ENCODE peak calls at places on chromosomes 12 and 14, in nine cellular contexts. O, X, L, V, H, R, M, T and N are unnamed samples.

GRCh38 chr12:45725631-45726593 is 3.6 kb upstream of the ARID2 start:
- DNase-seq in T (peak), M (peak), O (peak), R (no peak), X (peak), L (no peak), V (no peak), H (no peak), N (no peak)

GRCh38 chr12:110916295-110916875 is 4.0 kb downstream of the MYL2 start:
- DNase-seq in L (no peak), R (no peak), M (no peak), H (no peak), O (no peak), X (no peak), V (no peak), T (no peak), N (no peak)

GRCh38 chr12:10285919-10286318 is 21.8 kb upstream of the KLRD1 start:
- DNase-seq in O (no peak), L (no peak), M (peak), X (no peak), V (no peak), H (no peak), R (peak), T (no peak), N (no peak)

GRCh38 chr14:54104746-54105145 is 148.1 kb upstream of the BMP4 start:
- DNase-seq in T (no peak), X (no peak), H (no peak), L (no peak), M (no peak), O (no peak), R (no peak), V (no peak), N (no peak)

GRCh38 chr14:32682219-32682618 is 256.5 kb upstream of the NPAS3 start:
- DNase-seq in R (no peak), T (no peak), L (no peak), M (peak), X (peak), O (no peak), V (no peak), H (no peak), N (no peak)

GRCh38 chr14:50947446-50947845 is 3.2 kb upstream of the PYGL start:
- DNase-seq in X (no peak), M (no peak), V (no peak), H (no peak), R (no peak), T (no peak), L (no peak), O (no peak), N (no peak)

GRCh38 chr12:48977290-48978281 is 536 bp upstream of the WNT1 start:
- DNase-seq in T (peak), H (peak), M (peak), V (peak), L (peak), R (peak), O (peak), X (peak), N (no peak)

GRCh38 chr12:54443446-54443845 is 24.4 kb upstream of the ITGA5 start:
- DNase-seq in L (no peak), R (no peak), M (no peak), X (no peak), H (no peak), O (no peak), T (no peak), V (no peak), N (no peak)

GRCh38 chr14:73746540-73747385 is 32.6 kb upstream of the PNMA1 start:
- DNase-seq in V (peak), T (no peak), X (no peak), R (no peak), O (no peak), L (no peak), M (no peak), H (no peak), N (no peak)

GRCh38 chr12:101238806-101239329 is 28.8 kb upstream of the SLC5A8 start:
- DNase-seq in R (no peak), T (no peak), L (no peak), X (no peak), H (no peak), M (no peak), V (no peak), O (no peak), N (no peak)

GRCh38 chr12:103799504-103800251 is 41.4 kb downstream of the NT5DC3 start:
- DNase-seq in X (peak), L (no peak), R (no peak), M (no peak), H (no peak), V (peak), O (no peak), T (no peak), N (no peak)

GRCh38 chr14:29749327-29749726 is 178.3 kb downstream of the PRKD1 start:
- DNase-seq in O (no peak), M (no peak), H (no peak), V (no peak), T (no peak), X (no peak), R (no peak), L (no peak), N (no peak)

GRCh38 chr12:117321572-117321971 is 39.9 kb downstream of the NOS1 start:
- DNase-seq in T (no peak), H (no peak), V (no peak), L (no peak), R (no peak), M (no peak), X (no peak), O (no peak), N (no peak)

GRCh38 chr12:2052861-2053674 is at the start of gene CACNA1C:
- DNase-seq in M (peak), X (peak), L (peak), O (peak), R (no peak), H (no peak), V (peak), T (peak), N (peak)

GRCh38 chr12:49874142-49874897 is 29.4 kb downstream of the FAIM2 start:
- DNase-seq in V (no peak), T (no peak), L (no peak), X (no peak), R (no peak), H (no peak), O (no peak), M (no peak), N (no peak)

GRCh38 chr12:119592232-119592631 is 1.3 kb upstream of the TMEM233 start:
- DNase-seq in V (no peak), L (no peak), O (no peak), H (no peak), X (no peak), R (no peak), T (no peak), M (no peak), N (no peak)

GRCh38 chr14:92922883-92923743 is at the start of gene CHGA:
- DNase-seq in T (peak), V (peak), R (peak), M (peak), H (peak), X (peak), L (peak), O (peak), N (peak)

GRCh38 chr12:1719139-1719538 is 28.3 kb downstream of the ADIPOR2 start:
- DNase-seq in L (no peak), X (no peak), M (no peak), H (no peak), O (no peak), T (no peak), R (no peak), V (no peak), N (no peak)

GRCh38 chr12:49609875-49610154 is 4.4 kb upstream of the FAM186B start:
- DNase-seq in T (no peak), O (no peak), V (no peak), X (no peak), R (no peak), H (no peak), L (no peak), M (no peak), N (no peak)

GRCh38 chr12:117042171-117042809 is 56.9 kb downstream of the TESC start:
- DNase-seq in O (no peak), X (no peak), V (no peak), R (no peak), H (no peak), M (no peak), L (no peak), T (no peak), N (no peak)

GRCh38 chr12:89081709-89082108 is 270.6 kb downstream of the DUSP6 start:
- DNase-seq in L (no peak), R (no peak), H (no peak), V (no peak), M (no peak), X (no peak), O (no peak), T (no peak), N (no peak)

GRCh38 chr12:131197490-131197889 is 243.8 kb downstream of the ADGRD1 start:
- DNase-seq in X (no peak), H (no peak), R (no peak), T (no peak), M (no peak), V (no peak), L (no peak), O (no peak), N (no peak)

GRCh38 chr12:65902504-65902903 is 78.2 kb downstream of the HMGA2 start:
- DNase-seq in L (no peak), V (no peak), T (no peak), X (no peak), R (no peak), M (peak), H (no peak), O (no peak), N (peak)

GRCh38 chr12:25723921-25724491 is 170.9 kb upstream of the LMNTD1 start:
- DNase-seq in X (no peak), H (no peak), T (no peak), M (no peak), L (no peak), V (no peak), O (no peak), R (no peak), N (no peak)

GRCh38 chr14:36515896-36516718 is 3.9 kb downstream of the NKX2-1 start:
- DNase-seq in O (no peak), T (no peak), M (no peak), V (no peak), L (no peak), X (peak), H (no peak), R (no peak), N (no peak)

GRCh38 chr12:122646568-122647220 is 56.5 kb downstream of the HCAR2 start:
- DNase-seq in O (peak), L (no peak), T (peak), V (no peak), X (no peak), R (peak), M (peak), H (peak), N (no peak)

GRCh38 chr14:54593860-54594259 is 26.9 kb downstream of the SAMD4A start:
- DNase-seq in L (no peak), X (no peak), V (no peak), M (no peak), R (no peak), O (no peak), T (no peak), H (no peak), N (no peak)

GRCh38 chr12:51976376-51977160 is 25.1 kb downstream of the ACVR1B start:
- DNase-seq in H (no peak), T (no peak), L (no peak), V (no peak), O (no peak), M (no peak), X (no peak), R (no peak), N (no peak)

GRCh38 chr12:112855375-112855774 is 51.4 kb upstream of the OAS1 start:
- DNase-seq in O (no peak), T (peak), L (no peak), X (peak), H (no peak), V (no peak), R (no peak), M (no peak), N (no peak)

GRCh38 chr12:124675881-124676688 is 108.7 kb upstream of the NCOR2 start:
- DNase-seq in R (no peak), L (no peak), X (no peak), H (no peak), V (no peak), O (no peak), T (no peak), M (no peak), N (no peak)

GRCh38 chr14:70971588-70971987 is 64.3 kb downstream of the PCNX1 start:
- DNase-seq in L (no peak), T (no peak), V (no peak), O (no peak), R (no peak), M (no peak), X (no peak), H (no peak), N (no peak)

GRCh38 chr14:58901826-58902225 is 264.1 kb downstream of the DACT1 start:
- DNase-seq in V (no peak), M (no peak), R (no peak), H (no peak), O (no peak), T (no peak), X (no peak), L (no peak), N (no peak)

GRCh38 chr14:100677152-100677924 is 49.4 kb upstream of the DLK1 start:
- DNase-seq in H (no peak), L (peak), X (peak), T (no peak), R (no peak), M (no peak), V (no peak), O (no peak), N (no peak)

GRCh38 chr12:115411121-115411520 is 727.1 kb upstream of the TBX3 start:
- DNase-seq in M (no peak), X (no peak), V (no peak), L (no peak), R (no peak), T (no peak), O (no peak), H (no peak), N (no peak)

GRCh38 chr14:32542507-32542906 is 213.4 kb downstream of the AKAP6 start:
- DNase-seq in O (no peak), M (peak), T (no peak), L (no peak), V (no peak), H (no peak), R (no peak), X (no peak), N (no peak)

GRCh38 chr14:52790756-52791203 is 627 bp downstream of the GNPNAT1 start:
- DNase-seq in H (no peak), R (no peak), O (no peak), L (no peak), M (no peak), V (no peak), T (peak), X (no peak), N (no peak)

GRCh38 chr12:102958073-102958829 is 777 bp downstream of the ASCL1 start:
- DNase-seq in X (peak), H (peak), O (no peak), T (no peak), R (no peak), V (peak), L (no peak), M (peak), N (no peak)

GRCh38 chr12:126726481-126727217 is 1540.3 kb upstream of the TMEM132C start:
- DNase-seq in O (no peak), H (no peak), M (no peak), X (no peak), R (no peak), L (no peak), T (no peak), V (no peak), N (no peak)

GRCh38 chr12:48940181-48940580 is 14.9 kb upstream of the FKBP11 start:
- DNase-seq in O (no peak), L (no peak), H (no peak), M (no peak), V (no peak), X (no peak), T (no peak), R (no peak), N (no peak)